ENCODE peak calls at places on chromosomes 12 and 14, in ten cellular contexts. One of them, this sample, is unnamed. For H3K4me1, the result is how much of the 10 kb centered on the place peaks cover.

GRCh38 chr12:31218203-31219025 is 107.5 kb downstream of the SINHCAF start:
- DNase-seq in body of pancreas: no peak
- DNase-seq in left ventricle myocardium inferior: no peak
- DNase-seq in uterus: no peak
- DNase-seq in thoracic aorta: no peak
- DNase-seq in Peyer's patch: no peak
- DNase-seq in psoas muscle: no peak
- DNase-seq in IMR-90: no peak
- DNase-seq in MM.1S: no peak
- DNase-seq in K562: no peak
- DNase-seq in this sample: no peak

GRCh38 chr12:50715174-50715573 is 48.7 kb upstream of the ATF1 start:
- DNase-seq in Peyer's patch: no peak
- DNase-seq in left ventricle myocardium inferior: no peak
- DNase-seq in body of pancreas: no peak
- DNase-seq in IMR-90: peak
- DNase-seq in MM.1S: no peak
- DNase-seq in uterus: no peak
- DNase-seq in psoas muscle: no peak
- DNase-seq in thoracic aorta: no peak
- DNase-seq in K562: no peak
- DNase-seq in this sample: no peak

GRCh38 chr14:24605435-24606190 is 3.9 kb downstream of the GZMH start:
- DNase-seq in uterus: no peak
- DNase-seq in K562: peak
- DNase-seq in left ventricle myocardium inferior: no peak
- DNase-seq in body of pancreas: peak
- DNase-seq in psoas muscle: no peak
- DNase-seq in IMR-90: no peak
- DNase-seq in Peyer's patch: peak
- DNase-seq in MM.1S: peak
- DNase-seq in thoracic aorta: no peak
- DNase-seq in this sample: no peak

GRCh38 chr12:113867258-113867657 is 98.9 kb downstream of the RBM19 start:
- DNase-seq in body of pancreas: no peak
- DNase-seq in MM.1S: no peak
- DNase-seq in IMR-90: peak
- DNase-seq in uterus: no peak
- DNase-seq in thoracic aorta: no peak
- DNase-seq in K562: peak
- DNase-seq in psoas muscle: no peak
- DNase-seq in left ventricle myocardium inferior: no peak
- DNase-seq in Peyer's patch: no peak
- DNase-seq in this sample: no peak

GRCh38 chr14:95302667-95303066 is 17.0 kb downstream of the CLMN start:
- DNase-seq in thoracic aorta: no peak
- DNase-seq in MM.1S: no peak
- DNase-seq in left ventricle myocardium inferior: no peak
- DNase-seq in uterus: no peak
- DNase-seq in body of pancreas: no peak
- DNase-seq in IMR-90: no peak
- DNase-seq in Peyer's patch: no peak
- DNase-seq in psoas muscle: no peak
- DNase-seq in K562: no peak
- DNase-seq in this sample: no peak

GRCh38 chr12:13941258-13942249 is 39.8 kb downstream of the GRIN2B start:
- DNase-seq in thoracic aorta: no peak
- DNase-seq in uterus: no peak
- DNase-seq in MM.1S: peak
- DNase-seq in psoas muscle: no peak
- DNase-seq in Peyer's patch: no peak
- DNase-seq in K562: peak
- DNase-seq in IMR-90: peak
- DNase-seq in left ventricle myocardium inferior: no peak
- DNase-seq in body of pancreas: peak
- DNase-seq in this sample: no peak

GRCh38 chr14:63616015-63616414 is 25.7 kb downstream of the WDR89 start:
- DNase-seq in Peyer's patch: no peak
- DNase-seq in left ventricle myocardium inferior: no peak
- DNase-seq in K562: no peak
- DNase-seq in uterus: no peak
- DNase-seq in psoas muscle: no peak
- DNase-seq in thoracic aorta: no peak
- DNase-seq in body of pancreas: no peak
- DNase-seq in IMR-90: no peak
- DNase-seq in MM.1S: no peak
- DNase-seq in this sample: no peak

GRCh38 chr12:109604902-109605536 is 31.4 kb downstream of the MVK start:
- DNase-seq in uterus: no peak
- DNase-seq in thoracic aorta: no peak
- DNase-seq in body of pancreas: no peak
- DNase-seq in K562: no peak
- DNase-seq in MM.1S: no peak
- DNase-seq in psoas muscle: no peak
- DNase-seq in Peyer's patch: no peak
- DNase-seq in left ventricle myocardium inferior: no peak
- DNase-seq in IMR-90: no peak
- DNase-seq in this sample: no peak

GRCh38 chr12:75658826-75659823 is 147.7 kb upstream of the KRR1 start:
- DNase-seq in IMR-90: peak
- DNase-seq in Peyer's patch: no peak
- DNase-seq in left ventricle myocardium inferior: no peak
- DNase-seq in uterus: no peak
- DNase-seq in psoas muscle: no peak
- DNase-seq in MM.1S: no peak
- DNase-seq in thoracic aorta: no peak
- DNase-seq in body of pancreas: no peak
- DNase-seq in K562: peak
- DNase-seq in this sample: no peak

GRCh38 chr12:131260251-131260905 is 306.7 kb downstream of the ADGRD1 start:
- DNase-seq in body of pancreas: no peak
- DNase-seq in psoas muscle: no peak
- DNase-seq in Peyer's patch: no peak
- DNase-seq in MM.1S: no peak
- DNase-seq in K562: no peak
- DNase-seq in thoracic aorta: no peak
- DNase-seq in IMR-90: no peak
- DNase-seq in left ventricle myocardium inferior: no peak
- DNase-seq in uterus: no peak
- DNase-seq in this sample: no peak

DNA sequence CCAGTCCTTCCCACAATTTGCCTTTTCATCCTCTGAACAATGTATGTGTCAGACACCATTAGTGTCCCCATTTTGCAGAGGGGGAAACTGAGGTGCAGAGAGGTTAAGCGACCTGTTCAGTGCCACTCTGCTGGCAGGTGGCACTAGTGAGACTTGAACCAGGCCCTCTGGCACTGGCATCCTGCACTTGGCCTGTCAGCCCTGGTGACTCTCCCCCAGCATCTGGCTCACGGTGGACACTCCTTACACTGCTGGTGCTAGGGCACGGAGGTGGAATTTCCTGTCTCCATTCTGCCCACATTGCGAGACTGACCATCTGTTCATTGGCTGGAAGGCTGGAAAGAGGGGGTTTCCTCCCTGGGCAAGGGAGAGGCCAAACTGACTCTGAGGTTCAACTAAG is 48.7 kb downstream of the CCNK start:
- DNase-seq in IMR-90: peak
- DNase-seq in Peyer's patch: no peak
- DNase-seq in left ventricle myocardium inferior: no peak
- DNase-seq in psoas muscle: no peak
- DNase-seq in thoracic aorta: no peak
- DNase-seq in body of pancreas: no peak
- DNase-seq in MM.1S: no peak
- DNase-seq in K562: no peak
- DNase-seq in uterus: no peak
- DNase-seq in this sample: no peak
- TF ChIP-seq CTCF in IMR-90: no peak
- TF ChIP-seq CTCF in Peyer's patch: no peak
- TF ChIP-seq CTCF in left ventricle myocardium inferior: no peak
- TF ChIP-seq CTCF in psoas muscle: no peak
- TF ChIP-seq CTCF in thoracic aorta: no peak
- TF ChIP-seq CTCF in body of pancreas: no peak
- TF ChIP-seq CTCF in MM.1S: no peak
- TF ChIP-seq CTCF in K562: no peak
- TF ChIP-seq CTCF in uterus: no peak
- TF ChIP-seq CTCF in this sample: no peak

GRCh38 chr14:68372363-68372762 is 420.5 kb downstream of the ZFP36L1 start:
- DNase-seq in thoracic aorta: no peak
- DNase-seq in IMR-90: no peak
- DNase-seq in psoas muscle: no peak
- DNase-seq in K562: no peak
- DNase-seq in left ventricle myocardium inferior: no peak
- DNase-seq in body of pancreas: no peak
- DNase-seq in MM.1S: no peak
- DNase-seq in uterus: no peak
- DNase-seq in Peyer's patch: no peak
- DNase-seq in this sample: no peak
- H3K4me1 ChIP-seq in thoracic aorta: under half
- H3K4me1 ChIP-seq in IMR-90: under half
- H3K4me1 ChIP-seq in psoas muscle: under half
- H3K4me1 ChIP-seq in K562: under half
- H3K4me1 ChIP-seq in left ventricle myocardium inferior: under half
- H3K4me1 ChIP-seq in body of pancreas: under half
- H3K4me1 ChIP-seq in MM.1S: under half
- H3K4me1 ChIP-seq in uterus: under half
- H3K4me1 ChIP-seq in Peyer's patch: under half
- H3K4me1 ChIP-seq in this sample: under half

DNA sequence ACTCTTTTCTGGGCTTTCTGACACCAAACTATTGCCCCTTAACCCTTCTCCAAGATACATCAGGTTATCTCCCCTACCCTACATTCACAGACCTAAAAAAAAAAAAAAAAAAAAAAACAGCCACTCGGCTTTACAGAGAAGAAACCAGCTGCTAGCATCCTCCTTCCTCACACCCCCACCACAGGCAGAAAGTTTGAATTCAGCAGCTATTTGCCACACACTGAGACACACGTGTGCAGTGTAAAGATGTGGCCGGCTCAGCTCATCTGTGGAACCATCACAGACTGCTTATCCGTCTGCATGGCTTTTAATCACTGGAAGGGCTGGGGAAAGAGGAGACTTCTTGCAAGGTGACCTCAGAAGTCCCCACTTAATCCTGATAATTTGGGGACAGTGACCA is 50.1 kb downstream of the VWF start:
- DNase-seq in thoracic aorta: no peak
- DNase-seq in body of pancreas: no peak
- DNase-seq in IMR-90: no peak
- DNase-seq in uterus: no peak
- DNase-seq in psoas muscle: no peak
- DNase-seq in K562: no peak
- DNase-seq in Peyer's patch: no peak
- DNase-seq in MM.1S: peak
- DNase-seq in left ventricle myocardium inferior: peak
- DNase-seq in this sample: no peak
- H3K4me3 ChIP-seq in thoracic aorta: peak
- H3K4me3 ChIP-seq in body of pancreas: no peak
- H3K4me3 ChIP-seq in IMR-90: no peak
- H3K4me3 ChIP-seq in uterus: no peak
- H3K4me3 ChIP-seq in psoas muscle: peak
- H3K4me3 ChIP-seq in K562: no peak
- H3K4me3 ChIP-seq in Peyer's patch: peak
- H3K4me3 ChIP-seq in MM.1S: peak
- H3K4me3 ChIP-seq in left ventricle myocardium inferior: peak
- H3K4me3 ChIP-seq in this sample: peak

GRCh38 chr12:92400006-92400405 is 254.4 kb upstream of the BTG1 start:
- DNase-seq in uterus: no peak
- DNase-seq in thoracic aorta: no peak
- DNase-seq in K562: no peak
- DNase-seq in left ventricle myocardium inferior: no peak
- DNase-seq in IMR-90: no peak
- DNase-seq in Peyer's patch: peak
- DNase-seq in body of pancreas: no peak
- DNase-seq in psoas muscle: no peak
- DNase-seq in MM.1S: no peak
- DNase-seq in this sample: no peak

GRCh38 chr12:92404259-92404894 is 258.7 kb upstream of the BTG1 start:
- DNase-seq in thoracic aorta: no peak
- DNase-seq in MM.1S: no peak
- DNase-seq in left ventricle myocardium inferior: no peak
- DNase-seq in psoas muscle: no peak
- DNase-seq in IMR-90: no peak
- DNase-seq in K562: peak
- DNase-seq in uterus: no peak
- DNase-seq in Peyer's patch: no peak
- DNase-seq in body of pancreas: no peak
- DNase-seq in this sample: no peak

GRCh38 chr12:92402415-92402814 is 256.8 kb upstream of the BTG1 start:
- DNase-seq in thoracic aorta: no peak
- DNase-seq in MM.1S: no peak
- DNase-seq in K562: no peak
- DNase-seq in psoas muscle: no peak
- DNase-seq in IMR-90: no peak
- DNase-seq in left ventricle myocardium inferior: no peak
- DNase-seq in body of pancreas: no peak
- DNase-seq in uterus: no peak
- DNase-seq in Peyer's patch: no peak
- DNase-seq in this sample: no peak

GRCh38 chr12:92404921-92405320 is 259.3 kb upstream of the BTG1 start:
- DNase-seq in left ventricle myocardium inferior: no peak
- DNase-seq in MM.1S: no peak
- DNase-seq in psoas muscle: no peak
- DNase-seq in Peyer's patch: no peak
- DNase-seq in uterus: no peak
- DNase-seq in K562: peak
- DNase-seq in body of pancreas: no peak
- DNase-seq in thoracic aorta: no peak
- DNase-seq in IMR-90: no peak
- DNase-seq in this sample: no peak

DNA sequence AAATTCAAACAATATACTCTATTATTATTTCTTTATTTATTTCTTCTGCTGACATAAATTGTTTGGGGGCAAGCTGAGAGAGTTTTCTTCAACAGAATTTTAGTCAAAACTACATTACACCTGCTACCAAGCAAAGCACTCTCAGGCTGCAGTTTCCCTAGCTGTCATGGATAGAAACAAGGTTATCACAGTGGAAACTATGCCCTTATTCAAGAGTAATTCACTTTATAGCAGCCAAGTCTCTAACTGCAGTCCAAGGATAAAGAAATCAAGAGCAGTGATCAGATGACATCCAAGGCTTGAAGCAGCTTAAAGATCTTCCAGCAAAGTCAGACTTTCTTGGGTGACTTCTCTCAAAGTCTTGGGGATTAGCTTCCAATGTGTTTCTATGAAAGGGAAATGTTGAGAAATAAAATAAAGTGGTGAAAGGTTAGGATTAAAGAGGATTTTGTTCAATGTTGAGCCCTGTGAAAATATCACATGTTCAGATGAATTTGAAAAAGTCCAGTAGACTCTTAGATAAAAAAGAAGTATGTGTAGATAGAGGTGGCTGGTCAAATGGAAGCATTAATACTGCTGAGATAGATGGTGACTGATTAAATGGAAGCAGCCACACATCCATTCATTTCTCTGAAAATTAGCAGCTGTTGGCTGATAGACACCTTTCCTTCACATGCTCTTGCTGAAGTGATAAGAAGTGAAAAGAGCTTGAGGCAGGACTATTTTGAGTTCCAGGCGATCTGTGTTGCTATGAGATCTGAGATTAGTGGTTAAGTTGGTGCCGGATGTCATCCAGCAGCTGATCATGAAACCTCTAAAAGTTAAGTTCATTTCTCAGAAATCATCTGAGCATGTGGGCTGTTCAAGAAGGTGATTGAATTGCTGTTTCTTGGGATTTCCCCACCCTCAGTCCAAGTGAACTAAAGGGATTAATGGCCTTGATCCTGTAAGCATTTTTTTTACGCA is 257.8 kb upstream of the BTG1 start:
- DNase-seq in MM.1S: peak
- DNase-seq in IMR-90: no peak
- DNase-seq in psoas muscle: no peak
- DNase-seq in uterus: no peak
- DNase-seq in Peyer's patch: peak
- DNase-seq in body of pancreas: no peak
- DNase-seq in left ventricle myocardium inferior: no peak
- DNase-seq in K562: peak
- DNase-seq in thoracic aorta: no peak
- DNase-seq in this sample: no peak
- TF ChIP-seq CTCF in MM.1S: no peak
- TF ChIP-seq CTCF in IMR-90: no peak
- TF ChIP-seq CTCF in psoas muscle: no peak
- TF ChIP-seq CTCF in uterus: no peak
- TF ChIP-seq CTCF in Peyer's patch: no peak
- TF ChIP-seq CTCF in body of pancreas: no peak
- TF ChIP-seq CTCF in left ventricle myocardium inferior: no peak
- TF ChIP-seq CTCF in K562: no peak
- TF ChIP-seq CTCF in thoracic aorta: no peak
- TF ChIP-seq CTCF in this sample: no peak